ENCODE peak calls at places on chromosomes 11 and 22, in six cellular contexts. One of them, this sample, is unnamed.
A peak's percentile ranks its signal among the peaks of the same experiment; 100 is the strongest.

GRCh38 chr11:11442791-11443190 is 89.7 kb upstream of the CSNK2A3 start:
- DNase-seq in psoas muscle: no peak
- DNase-seq in cardiac fibroblast: no peak
- DNase-seq in WERI-Rb-1: no peak
- DNase-seq in heart left ventricle: no peak
- DNase-seq in dorsolateral prefrontal cortex: no peak
- DNase-seq in this sample: no peak

GRCh38 chr11:69812927-69813326 is 6.3 kb downstream of the FGF3 start:
- DNase-seq in psoas muscle: no peak
- DNase-seq in cardiac fibroblast: no peak
- DNase-seq in WERI-Rb-1: no peak
- DNase-seq in heart left ventricle: no peak
- DNase-seq in dorsolateral prefrontal cortex: no peak
- DNase-seq in this sample: no peak

GRCh38 chr11:134267966-134268365 is 8.2 kb upstream of the GLB1L3 start:
- DNase-seq in psoas muscle: no peak
- DNase-seq in cardiac fibroblast: no peak
- DNase-seq in WERI-Rb-1: no peak
- DNase-seq in heart left ventricle: no peak
- DNase-seq in dorsolateral prefrontal cortex: no peak
- DNase-seq in this sample: no peak

GRCh38 chr22:29310863-29311339 is 4.5 kb downstream of the GAS2L1 start:
- DNase-seq in psoas muscle: peak; percentile 95
- DNase-seq in cardiac fibroblast: peak; percentile 98
- DNase-seq in WERI-Rb-1: peak; percentile 65
- DNase-seq in heart left ventricle: peak; percentile 97
- DNase-seq in dorsolateral prefrontal cortex: peak; percentile 96
- DNase-seq in this sample: peak; percentile 71

GRCh38 chr11:70327717-70328116 is 57.2 kb downstream of the PPFIA1 start:
- DNase-seq in psoas muscle: no peak
- DNase-seq in cardiac fibroblast: no peak
- DNase-seq in WERI-Rb-1: no peak
- DNase-seq in heart left ventricle: no peak
- DNase-seq in dorsolateral prefrontal cortex: no peak
- DNase-seq in this sample: no peak

GRCh38 chr22:37924386-37925065 is 18.4 kb downstream of the MICALL1 start:
- DNase-seq in psoas muscle: no peak
- DNase-seq in cardiac fibroblast: no peak
- DNase-seq in WERI-Rb-1: no peak
- DNase-seq in heart left ventricle: no peak
- DNase-seq in dorsolateral prefrontal cortex: no peak
- DNase-seq in this sample: no peak

GRCh38 chr11:43830928-43831440 is 49.6 kb upstream of the ALKBH3 start:
- DNase-seq in psoas muscle: peak; percentile 30
- DNase-seq in cardiac fibroblast: peak; percentile 99
- DNase-seq in WERI-Rb-1: no peak
- DNase-seq in heart left ventricle: peak; percentile 46
- DNase-seq in dorsolateral prefrontal cortex: no peak
- DNase-seq in this sample: no peak

GRCh38 chr11:19093976-19094375 is 23.0 kb upstream of the ZDHHC13 start:
- DNase-seq in psoas muscle: no peak
- DNase-seq in cardiac fibroblast: no peak
- DNase-seq in WERI-Rb-1: no peak
- DNase-seq in heart left ventricle: no peak
- DNase-seq in dorsolateral prefrontal cortex: no peak
- DNase-seq in this sample: no peak

GRCh38 chr11:112320668-112321067 is 60.0 kb upstream of the PLET1 start:
- DNase-seq in psoas muscle: peak; percentile 63
- DNase-seq in cardiac fibroblast: peak; percentile 93
- DNase-seq in WERI-Rb-1: no peak
- DNase-seq in heart left ventricle: peak; percentile 85
- DNase-seq in dorsolateral prefrontal cortex: no peak
- DNase-seq in this sample: no peak

GRCh38 chr11:65435330-65435931 is 12.8 kb downstream of the NEAT1 start:
- DNase-seq in psoas muscle: no peak
- DNase-seq in cardiac fibroblast: no peak
- DNase-seq in WERI-Rb-1: no peak
- DNase-seq in heart left ventricle: no peak
- DNase-seq in dorsolateral prefrontal cortex: no peak
- DNase-seq in this sample: no peak

GRCh38 chr11:1113405-1114201 is 38.9 kb downstream of the MUC2 start:
- DNase-seq in psoas muscle: peak; percentile 8
- DNase-seq in cardiac fibroblast: no peak
- DNase-seq in WERI-Rb-1: no peak
- DNase-seq in heart left ventricle: peak; percentile 23
- DNase-seq in dorsolateral prefrontal cortex: peak; percentile 38
- DNase-seq in this sample: peak; percentile 17

GRCh38 chr11:22433066-22433450 is 94.9 kb downstream of the SLC17A6 start:
- DNase-seq in psoas muscle: no peak
- DNase-seq in cardiac fibroblast: no peak
- DNase-seq in WERI-Rb-1: no peak
- DNase-seq in heart left ventricle: no peak
- DNase-seq in dorsolateral prefrontal cortex: no peak
- DNase-seq in this sample: no peak

GRCh38 chr11:60978546-60979380 is 7.3 kb downstream of the CD6 start:
- DNase-seq in psoas muscle: no peak
- DNase-seq in cardiac fibroblast: no peak
- DNase-seq in WERI-Rb-1: no peak
- DNase-seq in heart left ventricle: no peak
- DNase-seq in dorsolateral prefrontal cortex: no peak
- DNase-seq in this sample: no peak

GRCh38 chr11:34356130-34356529 is 1.7 kb downstream of the ABTB2 start:
- DNase-seq in psoas muscle: no peak
- DNase-seq in cardiac fibroblast: no peak
- DNase-seq in WERI-Rb-1: peak; percentile 11
- DNase-seq in heart left ventricle: no peak
- DNase-seq in dorsolateral prefrontal cortex: no peak
- DNase-seq in this sample: no peak

GRCh38 chr22:36221799-36222751 is 17.3 kb downstream of the APOL2 start:
- DNase-seq in psoas muscle: peak; percentile 39
- DNase-seq in cardiac fibroblast: peak; percentile 52
- DNase-seq in WERI-Rb-1: peak; percentile 65
- DNase-seq in heart left ventricle: peak; percentile 41
- DNase-seq in dorsolateral prefrontal cortex: no peak
- DNase-seq in this sample: peak; percentile 43

GRCh38 chr11:44632466-44633123 is 67.1 kb downstream of the CD82 start:
- DNase-seq in psoas muscle: peak; percentile 48
- DNase-seq in cardiac fibroblast: peak; percentile 34
- DNase-seq in WERI-Rb-1: peak; percentile 6
- DNase-seq in heart left ventricle: peak; percentile 65
- DNase-seq in dorsolateral prefrontal cortex: peak; percentile 62
- DNase-seq in this sample: no peak

GRCh38 chr11:21622995-21623394 is 569.9 kb upstream of the ANO5 start:
- DNase-seq in psoas muscle: no peak
- DNase-seq in cardiac fibroblast: no peak
- DNase-seq in WERI-Rb-1: peak; percentile 15
- DNase-seq in heart left ventricle: no peak
- DNase-seq in dorsolateral prefrontal cortex: no peak
- DNase-seq in this sample: no peak

GRCh38 chr22:39170825-39171622 is 18.5 kb upstream of the CBX7 start:
- DNase-seq in psoas muscle: peak; percentile 87
- DNase-seq in cardiac fibroblast: peak; percentile 80
- DNase-seq in WERI-Rb-1: peak; percentile 81
- DNase-seq in heart left ventricle: peak; percentile 84
- DNase-seq in dorsolateral prefrontal cortex: peak; percentile 93
- DNase-seq in this sample: peak; percentile 93

GRCh38 chr22:25564320-25564978 is at the start of gene GRK3:
- DNase-seq in psoas muscle: peak; percentile 74
- DNase-seq in cardiac fibroblast: peak; percentile 35
- DNase-seq in WERI-Rb-1: peak; percentile 84
- DNase-seq in heart left ventricle: peak; percentile 78
- DNase-seq in dorsolateral prefrontal cortex: peak; percentile 59
- DNase-seq in this sample: peak; percentile 74

GRCh38 chr22:24209016-24209415 is 27.7 kb downstream of the SUSD2 start:
- DNase-seq in psoas muscle: no peak
- DNase-seq in cardiac fibroblast: peak; percentile 25
- DNase-seq in WERI-Rb-1: no peak
- DNase-seq in heart left ventricle: no peak
- DNase-seq in dorsolateral prefrontal cortex: no peak
- DNase-seq in this sample: no peak

GRCh38 chr11:12857572-12857971 is 151.5 kb upstream of the RASSF10 start:
- DNase-seq in psoas muscle: no peak
- DNase-seq in cardiac fibroblast: no peak
- DNase-seq in WERI-Rb-1: no peak
- DNase-seq in heart left ventricle: no peak
- DNase-seq in dorsolateral prefrontal cortex: no peak
- DNase-seq in this sample: no peak

GRCh38 chr22:37564111-37564711 is 3.9 kb downstream of the CDC42EP1 start:
- DNase-seq in psoas muscle: no peak
- DNase-seq in cardiac fibroblast: peak; percentile 51
- DNase-seq in WERI-Rb-1: no peak
- DNase-seq in heart left ventricle: no peak
- DNase-seq in dorsolateral prefrontal cortex: no peak
- DNase-seq in this sample: no peak

GRCh38 chr22:17777005-17777716 is 2.9 kb upstream of the BID start:
- DNase-seq in psoas muscle: no peak
- DNase-seq in cardiac fibroblast: no peak
- DNase-seq in WERI-Rb-1: no peak
- DNase-seq in heart left ventricle: no peak
- DNase-seq in dorsolateral prefrontal cortex: no peak
- DNase-seq in this sample: no peak

GRCh38 chr11:117300773-117301172 is 9.6 kb downstream of the BACE1-AS start:
- DNase-seq in psoas muscle: no peak
- DNase-seq in cardiac fibroblast: peak; percentile 34
- DNase-seq in WERI-Rb-1: no peak
- DNase-seq in heart left ventricle: no peak
- DNase-seq in dorsolateral prefrontal cortex: no peak
- DNase-seq in this sample: no peak

GRCh38 chr11:62552931-62553838 is 6.6 kb upstream of the AHNAK start:
- DNase-seq in psoas muscle: peak; percentile 88
- DNase-seq in cardiac fibroblast: peak; percentile 98
- DNase-seq in WERI-Rb-1: peak; percentile 74
- DNase-seq in heart left ventricle: peak; percentile 92
- DNase-seq in dorsolateral prefrontal cortex: no peak
- DNase-seq in this sample: no peak

GRCh38 chr11:62337682-62338181 is 484 bp downstream of the ASRGL1 start:
- DNase-seq in psoas muscle: no peak
- DNase-seq in cardiac fibroblast: peak; percentile 3
- DNase-seq in WERI-Rb-1: peak; percentile 42
- DNase-seq in heart left ventricle: no peak
- DNase-seq in dorsolateral prefrontal cortex: peak; percentile 65
- DNase-seq in this sample: peak; percentile 58

GRCh38 chr11:9314291-9315077 is at the start of gene TMEM41B:
- DNase-seq in psoas muscle: peak; percentile 99
- DNase-seq in cardiac fibroblast: peak; percentile 99
- DNase-seq in WERI-Rb-1: peak; percentile 99
- DNase-seq in heart left ventricle: peak; percentile 99
- DNase-seq in dorsolateral prefrontal cortex: peak; percentile 99
- DNase-seq in this sample: peak; percentile 100

GRCh38 chr11:64121637-64122410 is 44.1 kb downstream of the MACROD1 start:
- DNase-seq in psoas muscle: no peak
- DNase-seq in cardiac fibroblast: peak; percentile 69
- DNase-seq in WERI-Rb-1: no peak
- DNase-seq in heart left ventricle: no peak
- DNase-seq in dorsolateral prefrontal cortex: no peak
- DNase-seq in this sample: no peak

GRCh38 chr11:61575886-61576516 is 4.9 kb downstream of the SYT7 start:
- DNase-seq in psoas muscle: no peak
- DNase-seq in cardiac fibroblast: no peak
- DNase-seq in WERI-Rb-1: no peak
- DNase-seq in heart left ventricle: peak; percentile 74
- DNase-seq in dorsolateral prefrontal cortex: no peak
- DNase-seq in this sample: no peak

GRCh38 chr11:2138075-2138435 is 1.1 kb downstream of the IGF2 start:
- DNase-seq in psoas muscle: peak; percentile 20
- DNase-seq in cardiac fibroblast: no peak
- DNase-seq in WERI-Rb-1: no peak
- DNase-seq in heart left ventricle: no peak
- DNase-seq in dorsolateral prefrontal cortex: no peak
- DNase-seq in this sample: peak; percentile 38

DNA sequence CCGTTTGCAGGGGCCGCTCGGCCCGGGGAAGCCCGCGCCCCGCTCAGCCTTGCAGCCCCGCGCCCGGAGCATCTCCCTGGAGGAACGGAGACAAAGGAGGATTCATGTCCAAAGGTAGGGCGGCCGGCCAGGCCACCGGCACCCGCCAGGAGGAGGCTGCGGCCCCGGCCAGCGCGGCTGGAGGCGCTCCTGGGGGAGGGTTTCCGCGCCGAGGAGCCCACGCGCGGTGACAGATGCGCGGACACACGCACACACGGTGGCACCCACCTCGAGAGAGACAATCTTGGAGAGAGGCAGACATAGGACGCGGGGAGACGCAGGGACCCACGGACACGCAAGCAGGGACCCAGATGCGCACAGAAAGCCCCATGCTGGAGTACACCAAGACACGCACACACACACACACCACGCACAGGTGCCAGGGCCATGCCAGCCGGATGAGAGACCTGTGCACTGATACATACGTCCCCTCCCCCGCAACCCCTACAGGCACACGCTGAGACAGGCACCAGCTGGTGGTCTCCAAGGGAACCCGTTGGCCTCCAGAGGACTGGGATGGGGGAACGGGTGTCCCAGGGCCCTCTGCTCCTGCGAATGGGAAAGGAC is 7.8 kb downstream of the SEPTIN3 start:
- DNase-seq in psoas muscle: no peak
- DNase-seq in cardiac fibroblast: no peak
- DNase-seq in WERI-Rb-1: peak; percentile 55
- DNase-seq in heart left ventricle: no peak
- DNase-seq in dorsolateral prefrontal cortex: no peak
- DNase-seq in this sample: peak; percentile 70
- TF ChIP-seq CTCF in psoas muscle: no peak
- TF ChIP-seq CTCF in cardiac fibroblast: no peak
- TF ChIP-seq CTCF in WERI-Rb-1: no peak
- TF ChIP-seq CTCF in heart left ventricle: no peak
- TF ChIP-seq CTCF in dorsolateral prefrontal cortex: no peak
- TF ChIP-seq CTCF in this sample: no peak

DNA sequence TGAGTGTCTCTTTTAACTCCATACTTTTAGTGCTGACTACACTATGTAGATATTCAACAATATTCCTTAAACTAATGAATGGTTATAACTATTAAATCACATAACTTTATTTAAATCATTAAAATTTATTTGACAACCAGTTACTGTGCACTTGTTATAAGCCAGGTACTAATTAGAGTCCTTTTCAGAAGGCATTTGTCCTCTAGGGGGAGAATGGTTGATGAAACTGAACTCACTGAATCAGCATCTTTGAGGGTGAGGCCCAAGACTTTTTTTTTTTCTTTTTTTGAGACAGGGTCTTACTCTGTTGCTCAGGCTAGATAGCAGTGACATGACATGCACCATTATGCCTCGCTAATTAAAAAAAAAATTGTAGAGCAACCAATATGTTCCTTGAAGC is 515.6 kb upstream of the CCDC90B start:
- DNase-seq in psoas muscle: no peak
- DNase-seq in cardiac fibroblast: no peak
- DNase-seq in WERI-Rb-1: no peak
- DNase-seq in heart left ventricle: no peak
- DNase-seq in dorsolateral prefrontal cortex: no peak
- DNase-seq in this sample: no peak
- TF ChIP-seq CTCF in psoas muscle: no peak
- TF ChIP-seq CTCF in cardiac fibroblast: peak; percentile 21
- TF ChIP-seq CTCF in WERI-Rb-1: no peak
- TF ChIP-seq CTCF in heart left ventricle: no peak
- TF ChIP-seq CTCF in dorsolateral prefrontal cortex: no peak
- TF ChIP-seq CTCF in this sample: no peak

GRCh38 chr11:4626207-4627105 is 10.8 kb upstream of the OR51D1 start:
- DNase-seq in psoas muscle: no peak
- DNase-seq in cardiac fibroblast: peak; percentile 89
- DNase-seq in WERI-Rb-1: peak; percentile 74
- DNase-seq in heart left ventricle: peak; percentile 34
- DNase-seq in dorsolateral prefrontal cortex: no peak
- DNase-seq in this sample: peak; percentile 84
- TF ChIP-seq CTCF in psoas muscle: peak; percentile 60
- TF ChIP-seq CTCF in cardiac fibroblast: peak; percentile 63
- TF ChIP-seq CTCF in WERI-Rb-1: peak; percentile 76
- TF ChIP-seq CTCF in heart left ventricle: peak; percentile 86
- TF ChIP-seq CTCF in dorsolateral prefrontal cortex: peak; percentile 46
- TF ChIP-seq CTCF in this sample: peak; percentile 93

GRCh38 chr22:46390652-46391301 is 55.3 kb downstream of the TRMU start:
- DNase-seq in psoas muscle: peak; percentile 72
- DNase-seq in cardiac fibroblast: peak; percentile 61
- DNase-seq in WERI-Rb-1: no peak
- DNase-seq in heart left ventricle: peak; percentile 76
- DNase-seq in dorsolateral prefrontal cortex: peak; percentile 57
- DNase-seq in this sample: no peak
- TF ChIP-seq CTCF in psoas muscle: peak; percentile 58
- TF ChIP-seq CTCF in cardiac fibroblast: peak; percentile 46
- TF ChIP-seq CTCF in WERI-Rb-1: no peak
- TF ChIP-seq CTCF in heart left ventricle: peak; percentile 9
- TF ChIP-seq CTCF in dorsolateral prefrontal cortex: peak; percentile 16
- TF ChIP-seq CTCF in this sample: no peak

This sample was measured in glutamatergic neuron.